ENCODE peak calls at places on chromosome 3, in six cellular contexts. G is astrocyte, Y is MCF 10A, W is neural progenitor cell, O is AG04449, A is osteocyte. E is an unnamed sample.

GRCh38 chr3:154904328-154904727 is 175.8 kb upstream of the MME start:
- DNase-seq in G (no peak), Y (peak; percentile 50), W (peak; percentile 33), O (no peak), A (no peak), E (peak; percentile 5)

GRCh38 chr3:115676336-115676735 is 53.0 kb downstream of the GAP43 start:
- DNase-seq in G (no peak), Y (no peak), W (no peak), O (no peak), A (no peak), E (no peak)

GRCh38 chr3:184308744-184309143 is 5.7 kb upstream of the EIF4G1 start:
- DNase-seq in G (no peak), Y (no peak), W (no peak), O (no peak), A (no peak), E (no peak)

GRCh38 chr3:105731686-105732085 is 137.1 kb downstream of the CBLB start:
- DNase-seq in G (no peak), Y (no peak), W (no peak), O (no peak), A (no peak), E (no peak)

GRCh38 chr3:114789803-114790202 is 357.3 kb downstream of the ZBTB20 start:
- DNase-seq in G (no peak), Y (no peak), W (no peak), O (no peak), A (no peak), E (no peak)

GRCh38 chr3:78353231-78353630 is 1313.3 kb downstream of the ROBO2 start:
- DNase-seq in G (no peak), Y (no peak), W (no peak), O (no peak), A (no peak), E (no peak)

GRCh38 chr3:123651449-123652345 is 66.8 kb upstream of the HACD2 start:
- DNase-seq in G (no peak), Y (no peak), W (no peak), O (no peak), A (no peak), E (no peak)

GRCh38 chr3:107221856-107222255 is 155.4 kb upstream of the CCDC54 start:
- DNase-seq in G (peak; percentile 78), Y (no peak), W (no peak), O (no peak), A (no peak), E (no peak)

GRCh38 chr3:100103558-100104441 is 10.5 kb downstream of the FILIP1L start:
- DNase-seq in G (peak; percentile 87), Y (no peak), W (no peak), O (no peak), A (no peak), E (no peak)

GRCh38 chr3:138367912-138368311 is 19.5 kb downstream of the MRAS start:
- DNase-seq in G (peak; percentile 29), Y (no peak), W (peak; percentile 21), O (no peak), A (no peak), E (no peak)

GRCh38 chr3:45782381-45782780 is 14.0 kb downstream of the SLC6A20 start:
- DNase-seq in G (no peak), Y (no peak), W (no peak), O (no peak), A (no peak), E (no peak)

GRCh38 chr3:193130576-193130975 is 110.4 kb upstream of the PLAAT1 start:
- DNase-seq in G (no peak), Y (no peak), W (no peak), O (no peak), A (no peak), E (no peak)

GRCh38 chr3:115217678-115218451 is 70.8 kb upstream of the ZBTB20 start:
- DNase-seq in G (peak; percentile 76), Y (peak; percentile 71), W (peak; percentile 70), O (no peak), A (no peak), E (peak; percentile 32)

GRCh38 chr3:193563999-193564398 is 9.3 kb upstream of the ATP13A4 start:
- DNase-seq in G (no peak), Y (peak; percentile 22), W (peak; percentile 50), O (no peak), A (no peak), E (peak; percentile 9)

GRCh38 chr3:188802645-188803044 is 369.1 kb upstream of the TPRG1 start:
- DNase-seq in G (no peak), Y (no peak), W (no peak), O (no peak), A (no peak), E (no peak)

GRCh38 chr3:14625443-14625842 is 26.1 kb upstream of the CCDC174 start:
- DNase-seq in G (no peak), Y (no peak), W (no peak), O (no peak), A (no peak), E (no peak)

GRCh38 chr3:42428830-42429229 is 18.4 kb upstream of the LYZL4 start:
- DNase-seq in G (no peak), Y (no peak), W (no peak), O (no peak), A (no peak), E (no peak)

GRCh38 chr3:64832098-64832497 is 144.3 kb upstream of the ADAMTS9 start:
- DNase-seq in G (no peak), Y (no peak), W (no peak), O (no peak), A (no peak), E (no peak)

GRCh38 chr3:30843950-30844349 is 50.5 kb downstream of the GADL1 start:
- DNase-seq in G (no peak), Y (no peak), W (no peak), O (no peak), A (no peak), E (no peak)

GRCh38 chr3:107523361-107524213 is 825 bp downstream of the BBX start:
- DNase-seq in G (peak; percentile 52), Y (peak; percentile 60), W (peak; percentile 74), O (no peak), A (peak; percentile 88), E (peak; percentile 30)

GRCh38 chr3:31185004-31185357 is 290.5 kb upstream of the GADL1 start:
- DNase-seq in G (peak; percentile 56), Y (no peak), W (no peak), O (no peak), A (no peak), E (no peak)

GRCh38 chr3:175957427-175957826 is 1098.3 kb downstream of the NAALADL2 start:
- DNase-seq in G (no peak), Y (no peak), W (no peak), O (no peak), A (no peak), E (no peak)

GRCh38 chr3:71582612-71583568 is 638 bp downstream of the FOXP1 start:
- DNase-seq in G (peak; percentile 51), Y (peak; percentile 69), W (peak; percentile 90), O (no peak), A (peak; percentile 89), E (no peak)

GRCh38 chr3:187062526-187063177 is 76.6 kb downstream of the RPL39L start:
- DNase-seq in G (peak; percentile 73), Y (peak; percentile 91), W (no peak), O (peak; percentile 84), A (no peak), E (peak; percentile 20)

GRCh38 chr3:187063286-187064081 is 75.8 kb downstream of the RPL39L start:
- DNase-seq in G (peak; percentile 35), Y (peak; percentile 75), W (no peak), O (no peak), A (no peak), E (peak; percentile 28)

GRCh38 chr3:187069857-187070516 is 69.3 kb downstream of the RPL39L start:
- DNase-seq in G (no peak), Y (no peak), W (no peak), O (no peak), A (no peak), E (no peak)

GRCh38 chr3:187064210-187065115 is 74.8 kb downstream of the RPL39L start:
- DNase-seq in G (no peak), Y (peak; percentile 88), W (no peak), O (no peak), A (no peak), E (peak; percentile 32)

DNA sequence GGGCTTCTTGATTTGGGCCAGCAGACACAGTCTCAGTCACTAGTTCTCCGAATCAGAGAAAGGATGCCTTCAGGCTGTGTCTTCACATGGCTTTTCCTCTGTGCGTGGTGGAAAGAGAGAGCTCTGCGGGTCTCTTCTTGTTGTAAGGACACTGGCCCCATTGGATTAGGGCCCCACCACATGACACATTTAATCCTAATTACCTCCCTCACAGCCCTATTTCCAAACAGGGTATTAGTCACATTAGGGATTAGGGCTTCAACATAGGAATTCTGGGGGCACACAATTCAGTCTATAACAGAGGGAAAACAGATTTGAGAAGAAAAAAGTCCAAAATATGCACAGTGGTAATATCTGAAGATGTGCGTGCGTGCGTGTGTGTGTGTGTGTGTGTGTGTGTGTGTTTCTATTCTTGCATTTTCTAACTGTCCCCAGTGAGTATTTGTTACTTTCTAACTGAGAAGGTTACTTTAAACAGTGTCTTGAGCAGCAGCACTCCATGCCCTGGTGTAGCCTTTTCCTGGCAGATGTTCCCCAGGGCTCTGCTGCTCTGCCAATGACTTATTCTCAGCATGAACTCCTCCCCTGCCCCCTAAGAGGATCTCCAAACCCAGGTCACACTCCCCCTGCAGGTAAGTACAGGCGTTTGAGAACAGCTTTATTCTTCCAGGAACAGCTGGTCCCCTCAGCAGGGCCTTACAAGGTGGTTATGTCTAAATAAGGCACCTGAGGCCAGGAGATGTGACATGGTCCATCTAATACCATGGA is 72.9 kb downstream of the RPL39L start:
- DNase-seq in G (peak; percentile 16), Y (peak; percentile 83), W (peak; percentile 61), O (no peak), A (no peak), E (peak; percentile 59)
- TF ChIP-seq CTCF in G (no peak), Y (peak; percentile 19), W (peak; percentile 47), O (peak; percentile 6), A (peak; percentile 28), E (no peak)

DNA sequence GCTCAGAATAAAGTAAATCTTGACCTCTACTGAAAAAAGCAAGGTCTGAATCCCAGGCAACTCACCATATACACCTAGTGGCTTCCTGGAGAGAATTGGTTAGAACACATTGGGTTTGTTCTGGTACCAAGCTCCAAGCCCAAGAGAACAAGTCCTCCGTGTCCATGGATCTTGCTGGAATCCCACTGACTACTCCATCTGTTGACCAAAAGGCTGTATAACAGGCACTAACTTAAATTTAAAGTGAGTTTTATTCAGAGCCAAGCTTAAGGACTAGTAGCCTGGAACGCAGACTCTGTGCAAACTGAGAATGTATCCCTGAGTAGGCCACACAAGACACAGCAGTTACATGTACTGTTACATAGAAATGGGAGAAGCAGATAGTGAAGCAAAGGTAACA is 342.1 kb upstream of the LRRC3B start:
- DNase-seq in G (no peak), Y (no peak), W (no peak), O (no peak), A (no peak), E (no peak)
- TF ChIP-seq CTCF in G (no peak), Y (peak; percentile 19), W (peak; percentile 38), O (no peak), A (no peak), E (no peak)

DNA sequence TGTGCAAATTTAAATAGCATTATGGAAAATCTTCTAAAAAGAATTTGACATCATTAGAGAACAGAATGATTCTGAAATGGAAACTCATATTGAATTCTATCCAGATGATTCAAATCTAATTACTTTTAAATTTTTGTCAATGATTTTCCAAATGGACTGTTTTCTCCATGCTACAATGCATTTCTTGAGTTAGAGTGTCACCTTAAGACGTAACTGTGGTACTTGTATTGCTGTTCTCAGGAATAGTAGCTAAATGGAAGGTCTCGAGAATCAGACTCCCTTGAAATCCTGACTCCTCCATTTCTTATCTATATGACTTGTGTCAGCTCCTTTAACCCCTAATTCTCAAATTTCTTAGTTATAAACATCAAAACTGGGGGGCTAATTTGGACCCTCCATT is 102.3 kb downstream of the P2RY1 start:
- DNase-seq in G (no peak), Y (no peak), W (no peak), O (no peak), A (no peak), E (no peak)
- TF ChIP-seq CTCF in G (no peak), Y (no peak), W (peak; percentile 25), O (no peak), A (peak; percentile 15), E (no peak)

GRCh38 chr3:174862101-174862500 is 3.0 kb downstream of the NAALADL2 start:
- DNase-seq in G (no peak), Y (peak; percentile 69), W (peak; percentile 25), O (no peak), A (no peak), E (peak; percentile 49)
- TF ChIP-seq CTCF in G (no peak), Y (peak; percentile 43), W (peak; percentile 42), O (no peak), A (no peak), E (peak; percentile 26)

E was measured in RWPE1.